ENCODE peak calls at places on chromosome 9, in eight cellular contexts. X is occipital lobe, U is NCI-H2171, V is mucosa of descending colon, S is activated T-helper 1 cell treated with Interleukin-2 at 50 U/mL for 16 hours, B is GM20000, N is endothelial cell of umbilical vein, K is HEK293T. Y is an unnamed sample.

GRCh38 chr9:97525451-97525850 is 24.0 kb downstream of the TMOD1 start:
- DNase-seq in V (no peak), B (no peak), U (peak; percentile 5), X (no peak), S (no peak), K (no peak), N (no peak), Y (no peak)

GRCh38 chr9:22084336-22085035 is 75.4 kb upstream of the CDKN2B start:
- DNase-seq in X (no peak), U (peak; percentile 4), K (peak; percentile 44), N (peak; percentile 80), V (no peak), B (no peak), S (no peak), Y (no peak)

GRCh38 chr9:920927-921326 is 55.5 kb upstream of the DMRT3 start:
- DNase-seq in N (no peak), U (no peak), K (no peak), X (no peak), V (no peak), S (no peak), B (no peak), Y (no peak)

GRCh38 chr9:119004618-119004990 is 364.6 kb downstream of the BRINP1 start:
- DNase-seq in K (no peak), N (no peak), B (no peak), U (no peak), S (no peak), X (no peak), V (peak; percentile 18), Y (peak; percentile 27)

GRCh38 chr9:2157277-2158105 is 142.3 kb downstream of the SMARCA2 start:
- DNase-seq in U (peak; percentile 64), K (peak; percentile 22), B (peak; percentile 19), S (no peak), N (no peak), V (peak; percentile 30), X (peak; percentile 66), Y (peak; percentile 31)

GRCh38 chr9:136947955-136948510 is 3.0 kb downstream of the C8G start:
- DNase-seq in X (peak; percentile 38), K (no peak), B (peak; percentile 76), V (peak; percentile 73), S (no peak), U (no peak), N (no peak), Y (peak; percentile 76)

GRCh38 chr9:7089794-7090193 is 332.0 kb downstream of the KDM4C start:
- DNase-seq in K (no peak), B (no peak), S (no peak), U (no peak), X (no peak), N (no peak), V (no peak), Y (no peak)

GRCh38 chr9:114172981-114173833 is 17.9 kb downstream of the COL27A1 start:
- DNase-seq in K (no peak), X (no peak), B (no peak), V (no peak), U (no peak), N (no peak), S (no peak), Y (no peak)

GRCh38 chr9:130137870-130138653 is 34.1 kb upstream of the NCS1 start:
- DNase-seq in B (no peak), K (no peak), V (peak; percentile 14), N (peak; percentile 63), X (no peak), U (no peak), S (no peak), Y (no peak)

GRCh38 chr9:120914953-120915352 is 11.6 kb downstream of the TRAF1 start:
- DNase-seq in X (no peak), N (no peak), U (no peak), K (no peak), V (no peak), B (no peak), S (no peak), Y (no peak)

GRCh38 chr9:128396970-128397613 is 23.6 kb upstream of the CERCAM start:
- DNase-seq in V (peak; percentile 8), K (no peak), U (no peak), B (no peak), S (no peak), X (no peak), N (peak; percentile 24), Y (no peak)

GRCh38 chr9:23821400-23822181 is 4.4 kb downstream of the ELAVL2 start:
- DNase-seq in V (peak; percentile 36), S (no peak), B (no peak), K (peak; percentile 72), N (peak; percentile 17), X (peak; percentile 40), U (peak; percentile 28), Y (peak; percentile 55)

GRCh38 chr9:95494416-95495371 is 22.1 kb downstream of the PTCH1 start:
- DNase-seq in N (no peak), S (peak; percentile 77), V (peak; percentile 83), X (no peak), B (peak; percentile 82), K (no peak), U (peak; percentile 85), Y (peak; percentile 78)

GRCh38 chr9:64128572-64128971 is 1156.4 kb downstream of the FOXD4L5 start:
- DNase-seq in K (no peak), U (no peak), S (no peak), X (no peak), B (no peak), V (no peak), N (no peak), Y (no peak)

GRCh38 chr9:126128494-126129142 is 198.0 kb upstream of the MVB12B start:
- DNase-seq in S (no peak), N (no peak), B (no peak), U (no peak), X (no peak), V (no peak), K (no peak), Y (no peak)

GRCh38 chr9:129162901-129163670 is 15.0 kb downstream of the IER5L start:
- DNase-seq in N (no peak), U (no peak), V (no peak), K (no peak), B (no peak), S (no peak), X (no peak), Y (no peak)

GRCh38 chr9:136552117-136552685 is 6.4 kb upstream of the NOTCH1 start:
- DNase-seq in X (no peak), B (peak; percentile 77), S (no peak), U (no peak), V (no peak), K (no peak), N (no peak), Y (no peak)

GRCh38 chr9:36676823-36677521 is 104.3 kb downstream of the MELK start:
- DNase-seq in U (no peak), B (no peak), X (no peak), N (no peak), K (no peak), V (no peak), S (no peak), Y (no peak)

GRCh38 chr9:121598167-121599000 is 53.0 kb upstream of the DAB2IP start:
- DNase-seq in U (peak; percentile 61), N (no peak), S (no peak), V (peak; percentile 23), K (peak; percentile 86), B (peak; percentile 39), X (no peak), Y (peak; percentile 67)

GRCh38 chr9:131436386-131436785 is 42.5 kb downstream of the PRRC2B start:
- DNase-seq in V (no peak), K (no peak), B (no peak), U (no peak), X (no peak), N (peak; percentile 88), S (no peak), Y (no peak)

GRCh38 chr9:114186793-114187289 is 31.5 kb downstream of the COL27A1 start:
- DNase-seq in B (no peak), N (no peak), S (no peak), X (no peak), K (no peak), V (no peak), U (no peak), Y (no peak)

Y was measured in colonic mucosa.